ENCODE peak calls at places on chromosomes 3 and 15, in four cellular contexts. One of them, this sample, is unnamed.
A peak's percentile ranks its signal among the peaks of the same experiment; 100 is the strongest.

GRCh38 chr15:69810441-69811071 is 287.2 kb downstream of the TLE3 start:
- DNase-seq in cardiac muscle cell: no peak
- DNase-seq in T-helper 17 cell: no peak
- DNase-seq in right lobe of liver: no peak
- DNase-seq in this sample: no peak

GRCh38 chr3:117618462-117618861 is 908.9 kb downstream of the TUSC7 start:
- DNase-seq in cardiac muscle cell: peak; percentile 5
- DNase-seq in T-helper 17 cell: no peak
- DNase-seq in right lobe of liver: no peak
- DNase-seq in this sample: no peak

GRCh38 chr3:41997702-41998551 is 36.0 kb upstream of the ULK4 start:
- DNase-seq in cardiac muscle cell: peak; percentile 52
- DNase-seq in T-helper 17 cell: no peak
- DNase-seq in right lobe of liver: no peak
- DNase-seq in this sample: no peak

GRCh38 chr3:19947549-19948071 is 713 bp downstream of the RAB5A start:
- DNase-seq in cardiac muscle cell: peak; percentile 27
- DNase-seq in T-helper 17 cell: peak; percentile 15
- DNase-seq in right lobe of liver: peak; percentile 55
- DNase-seq in this sample: peak; percentile 25

GRCh38 chr15:58462973-58463663 is 31.3 kb downstream of the LIPC start:
- DNase-seq in cardiac muscle cell: no peak
- DNase-seq in T-helper 17 cell: no peak
- DNase-seq in right lobe of liver: no peak
- DNase-seq in this sample: no peak

GRCh38 chr3:9691636-9692035 is 12.0 kb upstream of the CPNE9 start:
- DNase-seq in cardiac muscle cell: no peak
- DNase-seq in T-helper 17 cell: no peak
- DNase-seq in right lobe of liver: no peak
- DNase-seq in this sample: no peak

GRCh38 chr3:156509209-156510174 is 45.4 kb downstream of the SSR3 start:
- DNase-seq in cardiac muscle cell: peak; percentile 76
- DNase-seq in T-helper 17 cell: no peak
- DNase-seq in right lobe of liver: no peak
- DNase-seq in this sample: peak; percentile 18

GRCh38 chr15:58139631-58140522 is 1.7 kb downstream of the AQP9 start:
- DNase-seq in cardiac muscle cell: peak; percentile 54
- DNase-seq in T-helper 17 cell: no peak
- DNase-seq in right lobe of liver: no peak
- DNase-seq in this sample: no peak

GRCh38 chr3:17755836-17756235 is 13.4 kb upstream of the TBC1D5 start:
- DNase-seq in cardiac muscle cell: no peak
- DNase-seq in T-helper 17 cell: no peak
- DNase-seq in right lobe of liver: no peak
- DNase-seq in this sample: no peak

This sample was measured in iPS DF 6.9.